ENCODE peak calls at places on chromosomes 3 and 15, in four cellular contexts. One of them, this sample, is unnamed.

GRCh38 chr3:43854916-43855315 is 164.2 kb downstream of the ABHD5 start:
- DNase-seq in pancreas: no peak
- DNase-seq in ovary: no peak
- DNase-seq in Caco-2: no peak
- DNase-seq in this sample: no peak

GRCh38 chr15:57079446-57079845 is 161.0 kb downstream of the TCF12 start:
- DNase-seq in pancreas: no peak
- DNase-seq in ovary: no peak
- DNase-seq in Caco-2: no peak
- DNase-seq in this sample: no peak

GRCh38 chr15:63436872-63437375 is 55.3 kb upstream of the CA12 start:
- DNase-seq in Caco-2: no peak
- DNase-seq in ovary: peak
- DNase-seq in pancreas: peak
- DNase-seq in this sample: peak

GRCh38 chr15:60649845-60650548 is 171.1 kb upstream of the ICE2 start:
- DNase-seq in ovary: no peak
- DNase-seq in Caco-2: no peak
- DNase-seq in pancreas: no peak
- DNase-seq in this sample: no peak

GRCh38 chr3:59502806-59503205 is 453.0 kb upstream of the CFAP20DC start:
- DNase-seq in pancreas: no peak
- DNase-seq in ovary: no peak
- DNase-seq in Caco-2: no peak
- DNase-seq in this sample: peak

GRCh38 chr3:173977747-173978146 is 580.2 kb downstream of the NLGN1 start:
- DNase-seq in Caco-2: no peak
- DNase-seq in pancreas: no peak
- DNase-seq in ovary: no peak
- DNase-seq in this sample: peak

GRCh38 chr3:123421353-123422174 is 27.3 kb downstream of the ADCY5 start:
- DNase-seq in ovary: peak
- DNase-seq in pancreas: no peak
- DNase-seq in Caco-2: no peak
- DNase-seq in this sample: no peak

GRCh38 chr15:96160269-96160668 is 170.2 kb upstream of the NR2F2 start:
- DNase-seq in pancreas: no peak
- DNase-seq in Caco-2: no peak
- DNase-seq in ovary: peak
- DNase-seq in this sample: peak

GRCh38 chr3:183884097-183884436 is 613 bp downstream of the PARL start:
- DNase-seq in ovary: no peak
- DNase-seq in Caco-2: no peak
- DNase-seq in pancreas: no peak
- DNase-seq in this sample: no peak

GRCh38 chr3:135944831-135945230 is 20.7 kb upstream of the PPP2R3A start:
- DNase-seq in pancreas: no peak
- DNase-seq in ovary: no peak
- DNase-seq in Caco-2: no peak
- DNase-seq in this sample: no peak

GRCh38 chr3:106114848-106115247 is 246.0 kb upstream of the CBLB start:
- DNase-seq in Caco-2: no peak
- DNase-seq in pancreas: no peak
- DNase-seq in ovary: no peak
- DNase-seq in this sample: no peak

GRCh38 chr3:169324454-169324789 is 339.1 kb downstream of the MECOM start:
- DNase-seq in ovary: no peak
- DNase-seq in pancreas: no peak
- DNase-seq in Caco-2: no peak
- DNase-seq in this sample: no peak

GRCh38 chr3:69930564-69930963 is 69.0 kb upstream of the SAMMSON start:
- DNase-seq in Caco-2: no peak
- DNase-seq in pancreas: no peak
- DNase-seq in ovary: no peak
- DNase-seq in this sample: peak

GRCh38 chr3:62718515-62719320 is 156.5 kb downstream of the CADPS start:
- DNase-seq in pancreas: no peak
- DNase-seq in ovary: no peak
- DNase-seq in Caco-2: no peak
- DNase-seq in this sample: no peak

GRCh38 chr3:132659370-132660055 is at the start of gene ACAD11:
- DNase-seq in ovary: peak
- DNase-seq in Caco-2: peak
- DNase-seq in pancreas: peak
- DNase-seq in this sample: peak

GRCh38 chr15:90561344-90562244 is 31.9 kb downstream of the CRTC3 start:
- DNase-seq in Caco-2: no peak
- DNase-seq in pancreas: no peak
- DNase-seq in ovary: no peak
- DNase-seq in this sample: peak

GRCh38 chr3:112651076-112651475 is 10.1 kb upstream of the CCDC80 start:
- DNase-seq in ovary: no peak
- DNase-seq in Caco-2: no peak
- DNase-seq in pancreas: no peak
- DNase-seq in this sample: peak

GRCh38 chr15:83061680-83062079 is 5.4 kb downstream of the BTBD1 start:
- DNase-seq in ovary: no peak
- DNase-seq in Caco-2: no peak
- DNase-seq in pancreas: no peak
- DNase-seq in this sample: peak

GRCh38 chr3:126058666-126059065 is 25.3 kb downstream of the SLC41A3 start:
- DNase-seq in ovary: no peak
- DNase-seq in pancreas: no peak
- DNase-seq in Caco-2: no peak
- DNase-seq in this sample: no peak

GRCh38 chr15:59169337-59169736 is 37.3 kb upstream of the LDHAL6B start:
- DNase-seq in pancreas: no peak
- DNase-seq in Caco-2: no peak
- DNase-seq in ovary: no peak
- DNase-seq in this sample: peak

GRCh38 chr3:123611077-123611476 is 26.2 kb upstream of the HACD2 start:
- DNase-seq in pancreas: no peak
- DNase-seq in Caco-2: no peak
- DNase-seq in ovary: no peak
- DNase-seq in this sample: no peak

DNA sequence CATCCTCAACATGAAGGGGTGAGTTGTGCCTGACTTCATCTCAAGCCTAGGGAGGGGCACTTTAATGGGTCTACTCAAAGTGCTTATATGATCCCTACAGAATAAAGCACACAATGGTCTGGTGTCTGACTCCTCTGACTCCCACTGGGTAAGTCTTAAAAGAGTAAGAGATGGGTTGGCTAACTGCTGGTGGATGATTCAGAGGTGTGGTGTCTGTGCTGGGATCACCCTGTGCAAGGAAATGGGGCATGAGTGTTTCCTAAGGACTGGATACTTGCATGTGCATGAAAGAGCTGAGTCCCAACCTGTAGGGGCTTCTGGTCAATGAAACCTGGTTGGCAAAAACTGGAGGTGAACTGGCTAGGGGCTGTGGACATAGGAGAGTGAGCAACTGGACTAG is 158.8 kb downstream of the IL20RB start:
- DNase-seq in pancreas: no peak
- DNase-seq in ovary: no peak
- DNase-seq in Caco-2: no peak
- DNase-seq in this sample: no peak
- TF ChIP-seq CTCF in pancreas: no peak
- TF ChIP-seq CTCF in ovary: no peak
- TF ChIP-seq CTCF in Caco-2: no peak
- TF ChIP-seq CTCF in this sample: no peak

DNA sequence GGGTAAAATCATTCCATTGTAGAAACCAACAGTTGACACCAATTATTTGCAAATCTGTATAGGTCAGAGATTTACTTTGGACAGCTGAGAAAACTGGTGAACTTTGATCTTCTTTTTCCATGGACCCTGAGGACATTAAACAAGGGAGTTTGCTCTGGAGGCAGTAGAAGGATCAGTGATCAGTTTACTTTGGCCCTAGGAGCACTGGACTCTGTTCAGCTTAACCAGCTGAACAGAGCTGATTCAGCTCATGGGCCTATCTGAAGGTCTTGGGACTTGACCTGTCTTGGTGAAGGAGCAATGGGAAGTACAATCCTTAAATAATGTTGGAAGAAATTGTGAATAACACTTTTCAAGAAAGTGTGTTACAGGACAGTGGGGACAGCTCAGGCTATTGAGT is 15.2 kb upstream of the TF start:
- DNase-seq in Caco-2: no peak
- DNase-seq in ovary: no peak
- DNase-seq in pancreas: no peak
- DNase-seq in this sample: no peak
- TF ChIP-seq CTCF in Caco-2: no peak
- TF ChIP-seq CTCF in ovary: no peak
- TF ChIP-seq CTCF in pancreas: no peak
- TF ChIP-seq CTCF in this sample: no peak

DNA sequence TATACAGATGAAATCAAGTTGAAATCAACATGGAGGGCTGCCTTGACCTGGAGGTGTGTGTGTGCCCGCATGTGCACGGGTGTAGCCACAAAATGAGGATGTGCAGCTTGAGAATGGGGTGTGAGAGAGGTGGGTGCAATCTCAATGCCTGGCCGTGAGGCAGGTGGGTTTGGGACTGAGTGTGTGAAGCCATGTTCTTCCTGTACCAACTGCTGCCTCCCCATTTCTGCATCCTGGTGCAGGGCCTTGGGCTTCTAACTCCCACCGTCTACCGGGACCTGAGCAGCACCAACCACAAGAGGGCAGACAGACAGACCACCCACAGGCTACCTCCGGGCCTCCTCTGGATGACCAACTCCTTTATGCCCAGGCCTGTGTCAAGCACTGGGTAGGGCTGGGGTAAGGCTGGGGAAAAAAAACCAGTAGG is 161.9 kb upstream of the TLE3 start:
- DNase-seq in pancreas: peak
- DNase-seq in Caco-2: no peak
- DNase-seq in ovary: no peak
- DNase-seq in this sample: no peak
- TF ChIP-seq CTCF in pancreas: no peak
- TF ChIP-seq CTCF in Caco-2: no peak
- TF ChIP-seq CTCF in ovary: no peak
- TF ChIP-seq CTCF in this sample: peak

DNA sequence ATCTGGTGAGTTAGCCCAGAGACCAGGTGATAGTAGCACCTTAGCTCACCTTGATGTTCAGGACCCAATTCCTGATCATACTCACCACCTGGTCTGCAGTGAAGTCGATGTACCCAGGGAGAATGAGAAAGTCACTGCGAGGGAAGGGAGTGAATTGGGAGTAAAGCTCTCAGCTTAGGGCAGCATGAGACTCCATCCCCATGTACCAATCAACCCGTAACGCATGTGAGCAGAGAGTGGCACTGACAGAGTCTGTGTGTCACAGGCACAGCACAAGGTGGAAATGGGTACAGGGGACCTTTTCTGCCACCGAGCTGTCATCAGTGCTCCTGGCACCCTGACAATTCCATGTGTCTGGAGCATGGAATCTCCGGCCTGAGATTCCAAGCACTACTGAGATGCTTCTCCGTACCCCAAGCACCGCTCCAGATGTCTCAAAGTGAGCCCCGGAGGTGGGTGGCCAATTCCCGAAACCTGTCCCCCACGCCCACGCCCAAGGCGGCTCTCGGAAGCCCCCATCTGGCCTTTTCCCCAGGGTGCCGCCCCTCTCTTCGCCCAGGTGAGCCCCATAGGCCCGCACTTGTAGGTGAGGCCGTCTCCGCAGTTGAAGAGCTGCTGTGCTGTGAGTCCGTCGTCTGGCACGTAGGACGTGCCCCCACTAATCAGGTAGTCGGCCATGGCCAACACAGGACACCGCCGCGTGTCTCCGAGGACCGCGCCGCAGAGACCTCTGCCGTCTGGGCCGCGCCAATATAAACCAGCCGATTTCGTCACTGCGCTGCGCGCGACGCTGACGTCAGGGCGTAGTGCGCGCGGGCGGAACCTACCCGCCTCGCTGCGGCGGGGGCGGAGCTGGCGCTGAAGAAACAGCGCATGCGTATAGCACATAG is at the start of gene IMPDH2:
- DNase-seq in ovary: peak
- DNase-seq in pancreas: peak
- DNase-seq in Caco-2: peak
- DNase-seq in this sample: peak
- TF ChIP-seq CTCF in ovary: no peak
- TF ChIP-seq CTCF in pancreas: no peak
- TF ChIP-seq CTCF in Caco-2: no peak
- TF ChIP-seq CTCF in this sample: no peak

DNA sequence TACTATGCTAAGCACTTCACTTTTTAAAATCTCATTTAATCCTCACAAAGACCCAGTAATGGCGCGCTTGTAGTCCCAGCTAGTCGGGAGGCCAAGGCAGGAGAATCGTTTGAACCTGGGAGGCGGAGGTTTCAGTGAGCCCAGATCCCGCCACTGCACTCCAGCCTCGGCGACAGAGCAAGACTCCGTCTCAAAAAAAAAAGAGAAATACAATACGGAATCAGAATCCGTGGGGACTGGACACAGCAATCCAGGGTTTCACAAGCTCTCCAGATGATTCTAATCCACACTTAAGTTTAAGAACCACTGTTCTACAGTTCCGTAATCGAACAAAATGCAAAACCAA is 426 bp upstream of the SUMF1 start:
- DNase-seq in pancreas: no peak
- DNase-seq in ovary: no peak
- DNase-seq in Caco-2: no peak
- DNase-seq in this sample: no peak
- TF ChIP-seq CTCF in pancreas: no peak
- TF ChIP-seq CTCF in ovary: no peak
- TF ChIP-seq CTCF in Caco-2: no peak
- TF ChIP-seq CTCF in this sample: no peak

GRCh38 chr15:36254446-36254845 is 325.0 kb upstream of the CDIN1 start:
- DNase-seq in pancreas: no peak
- DNase-seq in ovary: no peak
- DNase-seq in Caco-2: no peak
- DNase-seq in this sample: no peak

GRCh38 chr15:36252117-36252711 is 327.2 kb upstream of the CDIN1 start:
- DNase-seq in Caco-2: no peak
- DNase-seq in pancreas: no peak
- DNase-seq in ovary: no peak
- DNase-seq in this sample: no peak

GRCh38 chr15:36256258-36256825 is 323.1 kb upstream of the CDIN1 start:
- DNase-seq in pancreas: no peak
- DNase-seq in ovary: no peak
- DNase-seq in Caco-2: no peak
- DNase-seq in this sample: no peak

GRCh38 chr15:36251450-36251849 is 328.0 kb upstream of the CDIN1 start:
- DNase-seq in pancreas: no peak
- DNase-seq in ovary: no peak
- DNase-seq in Caco-2: no peak
- DNase-seq in this sample: peak
- TF ChIP-seq CTCF in pancreas: no peak
- TF ChIP-seq CTCF in ovary: no peak
- TF ChIP-seq CTCF in Caco-2: no peak
- TF ChIP-seq CTCF in this sample: no peak

This sample was measured in foreskin fibroblast.